ENCODE peak calls at places on chromosomes 2 and 18, in seven cellular contexts. X is HepG2, T is upper lobe of right lung, M is thyroid gland, D is IMR-90, K is PC-3, F is BE2C. Y is an unnamed sample. For H3K4me1, the result is how much of the 10 kb centered on the place peaks cover.

GRCh38 chr2:47656715-47657600 is 126.0 kb upstream of the MSH6 start:
- DNase-seq in X (no peak), T (no peak), M (no peak), D (no peak), K (peak), F (no peak), Y (no peak)

GRCh38 chr18:8800445-8800844 is 95.1 kb downstream of the MTCL1 start:
- DNase-seq in X (no peak), T (no peak), M (no peak), D (peak), K (peak), F (no peak), Y (no peak)

GRCh38 chr2:124563415-124563814 is 538.3 kb downstream of the CNTNAP5 start:
- DNase-seq in X (peak), T (no peak), M (no peak), D (no peak), K (no peak), F (no peak), Y (no peak)

GRCh38 chr2:25966531-25967265 is 15.6 kb downstream of the KIF3C start:
- DNase-seq in X (no peak), T (no peak), M (peak), D (no peak), K (no peak), F (peak), Y (no peak)

GRCh38 chr18:62925031-62925688 is 209.8 kb downstream of the PHLPP1 start:
- DNase-seq in X (no peak), T (no peak), M (no peak), D (peak), K (peak), F (no peak), Y (no peak)

GRCh38 chr2:229445013-229445412 is 173.9 kb upstream of the PID1 start:
- DNase-seq in X (peak), T (no peak), M (peak), D (peak), K (peak), F (no peak), Y (no peak)

GRCh38 chr2:120699292-120699691 is 36.4 kb upstream of the GLI2 start:
- DNase-seq in X (no peak), T (no peak), M (no peak), D (no peak), K (no peak), F (no peak), Y (no peak)

GRCh38 chr2:121790276-121790956 is 35.0 kb downstream of the TSN start:
- DNase-seq in X (peak), T (no peak), M (no peak), D (peak), K (peak), F (no peak), Y (no peak)

GRCh38 chr2:169072163-169072925 is 3.0 kb downstream of the DHRS9 start:
- DNase-seq in X (no peak), T (no peak), M (no peak), D (no peak), K (no peak), F (no peak), Y (no peak)

GRCh38 chr2:8171608-8172007 is 510.2 kb upstream of the ID2 start:
- DNase-seq in X (no peak), T (no peak), M (no peak), D (no peak), K (no peak), F (no peak), Y (no peak)

GRCh38 chr18:49001111-49001510 is 50.3 kb upstream of the SMAD7 start:
- DNase-seq in X (no peak), T (no peak), M (no peak), D (no peak), K (no peak), F (no peak), Y (no peak)

DNA sequence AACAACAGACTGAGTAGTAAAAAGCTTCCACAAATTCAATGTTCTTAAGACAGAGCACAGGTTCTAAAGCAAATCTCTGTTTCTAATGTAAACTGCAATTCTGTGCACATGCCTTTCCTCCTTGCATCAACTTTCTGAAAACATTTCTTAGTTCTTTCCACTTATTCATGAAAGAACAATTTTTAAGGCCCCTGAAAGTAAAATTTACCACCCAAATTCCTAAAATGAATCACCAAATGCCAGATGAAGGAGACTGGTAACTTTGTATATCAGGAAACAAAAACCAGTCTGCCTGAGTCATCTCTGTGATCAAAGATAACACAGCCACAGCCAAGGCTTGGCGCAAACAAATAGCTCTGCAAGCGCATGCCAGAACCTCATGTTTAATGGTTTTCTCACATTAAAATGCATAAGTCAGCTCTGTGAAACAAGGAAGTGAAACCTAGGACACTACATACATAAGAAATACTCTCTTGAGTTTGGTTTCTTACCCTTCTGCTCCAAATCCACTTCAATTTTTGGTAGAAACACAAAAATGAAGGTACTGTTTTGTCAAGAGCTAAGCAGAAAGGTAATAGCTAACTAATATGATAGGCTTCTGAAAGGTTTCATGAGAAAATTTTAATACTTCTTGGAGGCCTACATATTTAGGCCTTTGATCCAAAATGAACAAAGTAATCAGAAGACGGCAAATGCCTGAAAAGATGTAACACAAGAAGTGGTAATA is 169.4 kb downstream of the THADA start:
- DNase-seq in X (peak), T (no peak), M (peak), D (peak), K (peak), F (peak), Y (peak)
- H3K4me1 ChIP-seq in X (half or more), T (under half), M (under half), D (under half), K (half or more), F (under half), Y (under half)

DNA sequence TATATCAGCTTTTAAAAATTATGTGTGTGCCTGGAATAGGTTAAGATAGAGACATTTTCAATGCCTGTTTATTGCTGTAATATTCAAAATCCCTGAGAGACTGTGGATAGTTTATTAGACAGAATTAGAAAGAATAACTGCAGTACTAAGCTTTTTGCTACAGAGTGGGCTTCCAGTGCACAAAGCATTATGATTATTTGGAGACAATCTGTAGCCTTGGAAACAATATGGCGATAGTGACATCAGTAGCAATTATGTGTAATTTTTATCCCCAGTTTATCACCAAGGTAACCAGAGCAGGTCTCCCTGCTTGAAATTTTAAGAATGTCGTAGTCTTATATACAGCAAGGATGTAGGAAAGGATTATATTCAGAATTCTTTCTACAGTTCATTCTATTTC is 100.0 kb downstream of the MYO3B start:
- DNase-seq in X (no peak), T (no peak), M (no peak), D (no peak), K (no peak), F (no peak), Y (no peak)
- H3K4me1 ChIP-seq in X (under half), T (under half), M (under half), D (under half), K (under half), F (under half), Y (under half)

DNA sequence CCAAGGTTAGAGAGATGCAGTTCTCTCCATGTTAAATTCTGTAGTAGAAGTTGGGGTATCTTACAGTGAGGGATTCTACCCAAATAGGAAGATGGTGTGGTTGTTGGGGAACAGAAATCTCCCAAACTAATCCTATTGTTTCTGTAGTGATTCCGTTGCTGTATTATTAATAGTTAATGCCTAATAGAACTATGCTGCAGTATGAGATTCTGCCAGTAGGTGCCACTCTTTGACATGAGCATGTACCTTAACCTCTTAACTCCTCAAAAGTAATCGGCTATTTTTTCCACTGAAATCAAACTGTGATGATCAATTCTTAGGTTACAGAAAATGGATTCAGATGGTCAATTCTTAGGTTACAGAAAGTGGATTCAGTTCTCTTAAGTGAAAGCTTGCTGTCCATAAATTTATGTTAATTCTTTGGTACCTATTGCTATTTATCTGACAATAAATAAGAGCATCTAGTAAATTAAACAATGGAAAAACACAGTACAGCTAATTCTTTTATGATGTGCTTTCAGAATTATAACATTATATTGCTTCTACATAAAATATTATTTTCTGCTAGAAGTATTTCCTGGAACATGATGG is 97.9 kb upstream of the DLX2 start:
- DNase-seq in X (no peak), T (no peak), M (no peak), D (peak), K (peak), F (peak), Y (no peak)
- H3K4me1 ChIP-seq in X (under half), T (under half), M (under half), D (under half), K (under half), F (under half), Y (under half)

GRCh38 chr2:145744541-145745386 is 1224.8 kb upstream of the ZEB2 start:
- DNase-seq in X (no peak), T (no peak), M (no peak), D (peak), K (peak), F (no peak), Y (no peak)
- H3K4me1 ChIP-seq in X (under half), T (under half), M (under half), D (under half), K (under half), F (under half), Y (under half)

Y was measured in CD8-positive, alpha-beta memory T cell.